ENCODE peak calls at places on chromosomes 4 and X, in eight cellular contexts. E, R, J, W, Z, A, T and C are unnamed samples.

GRCh38 chrX:16212436-16212835 is 45.2 kb downstream of the MAGEB17 start:
- DNase-seq in R (no peak), T (no peak), J (peak; percentile 7), A (peak; percentile 0), E (peak; percentile 21), Z (no peak), W (peak; percentile 4), C (no peak)

GRCh38 chr4:16617416-16617815 is 281.0 kb downstream of the LDB2 start:
- DNase-seq in Z (no peak), A (no peak), T (no peak), R (no peak), W (no peak), J (no peak), E (no peak), C (no peak)

GRCh38 chrX:103554687-103555417 is 30.5 kb upstream of the TCEAL4 start:
- DNase-seq in T (peak; percentile 25), J (no peak), E (peak; percentile 84), R (no peak), A (no peak), Z (no peak), W (peak; percentile 41), C (no peak)

GRCh38 chr4:37225778-37226177 is 18.8 kb upstream of the NWD2 start:
- DNase-seq in E (no peak), J (no peak), T (no peak), A (no peak), Z (no peak), W (no peak), R (no peak), C (no peak)

GRCh38 chr4:107453231-107453630 is 266.8 kb downstream of the PAPSS1 start:
- DNase-seq in R (no peak), E (no peak), W (no peak), J (no peak), T (no peak), A (no peak), Z (no peak), C (no peak)

GRCh38 chr4:185826381-185826780 is 14.4 kb upstream of the SORBS2 start:
- DNase-seq in T (no peak), Z (no peak), A (no peak), R (no peak), W (no peak), E (no peak), J (no peak), C (no peak)

GRCh38 chr4:172142331-172142738 is 329.1 kb downstream of the GALNTL6 start:
- DNase-seq in R (no peak), Z (no peak), T (no peak), A (no peak), E (no peak), W (no peak), J (no peak), C (no peak)

GRCh38 chr4:138039010-138039409 is 203.1 kb downstream of the SLC7A11 start:
- DNase-seq in W (no peak), R (no peak), T (no peak), Z (no peak), A (no peak), J (no peak), E (no peak), C (no peak)

GRCh38 chrX:22800360-22800759 is 199.4 kb upstream of the DDX53 start:
- DNase-seq in R (no peak), T (no peak), J (no peak), W (no peak), Z (no peak), A (no peak), E (peak; percentile 19), C (no peak)

GRCh38 chr4:98778206-98778605 is 119.8 kb upstream of the TSPAN5 start:
- DNase-seq in A (peak; percentile 87), J (no peak), R (peak; percentile 55), T (no peak), E (no peak), W (no peak), Z (peak; percentile 58), C (no peak)

GRCh38 chrX:40073439-40074054 is 24.2 kb downstream of the BCOR start:
- DNase-seq in W (no peak), T (no peak), A (no peak), J (no peak), Z (no peak), R (no peak), E (no peak), C (no peak)

GRCh38 chrX:626745-627509 is 3.7 kb upstream of the SHOX start:
- DNase-seq in J (no peak), T (no peak), E (no peak), Z (no peak), W (no peak), A (no peak), R (no peak), C (no peak)
- TF ChIP-seq REST in J (no peak), T (no peak), E (no peak), Z (no peak), W (no peak), A (no peak), R (no peak), C (no peak)

DNA sequence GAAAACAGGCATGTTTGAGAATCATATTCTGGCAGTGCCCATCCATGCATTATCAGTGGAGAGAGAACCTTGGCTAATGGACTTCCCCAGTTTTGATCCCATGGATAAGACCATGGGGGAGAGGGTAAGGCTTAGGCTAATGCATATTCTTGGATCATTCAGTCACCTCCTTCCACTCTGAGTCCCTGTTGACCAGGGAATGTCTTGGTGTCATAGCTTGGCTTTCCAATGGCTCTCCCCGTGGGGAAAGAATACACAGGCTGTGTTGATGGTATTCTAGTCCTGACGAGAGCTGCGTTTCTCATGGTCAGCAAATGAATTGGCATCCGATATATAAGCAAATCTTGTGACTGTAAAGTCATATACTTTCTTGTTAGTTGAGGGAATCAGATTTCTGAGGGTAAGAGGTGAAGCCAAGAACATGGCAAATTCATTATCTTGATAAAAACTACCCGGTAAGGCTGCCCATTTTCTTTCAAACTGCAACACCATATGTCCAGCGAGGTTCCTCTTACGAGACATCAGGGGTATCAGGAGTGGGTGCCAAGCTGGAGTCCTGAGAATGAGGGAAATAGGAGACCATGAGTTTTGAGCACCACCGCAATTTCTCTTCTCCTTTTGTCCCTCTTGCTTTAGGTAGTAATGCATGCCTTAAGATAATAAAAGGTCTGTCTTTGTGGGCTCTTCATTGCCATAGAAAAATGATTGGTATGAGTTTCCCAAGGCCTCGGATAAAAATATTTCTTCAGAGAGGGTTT is 18.0 kb downstream of the RHOH start:
- DNase-seq in W (no peak), E (no peak), Z (no peak), J (no peak), T (no peak), R (no peak), A (no peak), C (no peak)
- H3K4me3 ChIP-seq in W (no peak overlapping the region), E (no peak overlapping the region), Z (no peak overlapping the region), J (no peak overlapping the region), T (no peak overlapping the region), R (no peak overlapping the region), A (no peak overlapping the region), C (no peak overlapping the region)

GRCh38 chrX:50432760-50433377 is 37.8 kb downstream of the DGKK start:
- DNase-seq in R (no peak), T (no peak), E (peak; percentile 76), W (no peak), J (no peak), Z (no peak), A (peak; percentile 93), C (no peak)
- TF ChIP-seq REST in R (no peak), T (no peak), E (no peak), W (no peak), J (no peak), Z (no peak), A (no peak), C (no peak)

DNA sequence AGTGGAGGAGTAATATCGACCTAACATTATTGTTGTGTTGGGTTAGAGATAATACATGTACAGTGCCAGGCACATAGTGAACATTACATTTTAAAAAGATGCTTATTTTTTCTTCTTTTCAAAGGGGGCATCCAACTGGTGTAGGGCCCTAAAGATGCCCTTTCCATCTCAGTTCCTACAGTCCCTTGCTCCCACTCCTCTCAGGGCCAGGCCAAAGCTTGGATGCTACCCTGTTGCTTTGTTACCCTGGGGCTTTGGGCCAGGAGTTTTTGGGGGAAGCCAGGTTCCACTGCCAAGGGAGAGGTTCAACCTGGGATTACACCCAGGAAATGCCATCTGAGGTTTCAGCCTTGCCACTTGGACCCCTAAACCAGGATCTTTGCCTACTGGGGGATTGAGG is 918 bp downstream of the IGSF1 start:
- DNase-seq in Z (no peak), J (no peak), T (no peak), R (no peak), A (no peak), W (no peak), E (peak; percentile 6), C (no peak)
- H3K4me3 ChIP-seq in Z (no peak overlapping the region), J (no peak overlapping the region), T (no peak overlapping the region), R (no peak overlapping the region), A (peak overlapping the region; percentile 72), W (peak overlapping the region; percentile 46), E (peak overlapping the region; percentile 69), C (no peak overlapping the region)

GRCh38 chrX:130082244-130083106 is 27.8 kb downstream of the ELF4 start:
- DNase-seq in Z (no peak), A (no peak), W (no peak), R (no peak), E (no peak), J (no peak), T (peak; percentile 46), C (no peak)

GRCh38 chrX:130081421-130082045 is 28.8 kb downstream of the ELF4 start:
- DNase-seq in Z (no peak), A (no peak), J (no peak), R (no peak), E (no peak), W (no peak), T (no peak), C (no peak)

GRCh38 chrX:130083107-130083490 is 27.2 kb downstream of the ELF4 start:
- DNase-seq in J (no peak), E (peak; percentile 34), W (no peak), R (no peak), Z (no peak), T (peak; percentile 51), A (no peak), C (no peak)

GRCh38 chrX:130080791-130081367 is 29.4 kb downstream of the ELF4 start:
- DNase-seq in J (no peak), W (no peak), E (no peak), R (no peak), A (no peak), Z (no peak), T (no peak), C (no peak)

GRCh38 chrX:130079824-130080406 is 30.4 kb downstream of the ELF4 start:
- DNase-seq in Z (peak; percentile 54), A (peak; percentile 50), J (peak; percentile 26), T (peak; percentile 46), W (peak; percentile 75), E (peak; percentile 74), R (peak; percentile 72), C (no peak)
- TF ChIP-seq REST in Z (no peak), A (no peak), J (no peak), T (no peak), W (no peak), E (no peak), R (no peak), C (no peak)